ENCODE peak calls at places on chromosome X, in seven cellular contexts. V, W, Y, C, Q, J and X are unnamed samples.

GRCh38 chrX:123818243-123818642 is 41.6 kb upstream of the XIAP start:
- DNase-seq in V (peak; percentile 48), W (no peak), Y (peak; percentile 88), C (no peak), Q (no peak), J (no peak), X (no peak)

GRCh38 chrX:11242704-11243103 is 50.5 kb upstream of the AMELX start:
- DNase-seq in V (no peak), W (no peak), Y (no peak), C (no peak), Q (no peak), J (no peak), X (no peak)

GRCh38 chrX:17860811-17861495 is at the start of gene RAI2:
- DNase-seq in V (no peak), W (no peak), Y (no peak), C (peak; percentile 50), Q (no peak), J (peak; percentile 40), X (no peak)

GRCh38 chrX:39905475-39905889 is 192.3 kb downstream of the BCOR start:
- DNase-seq in V (peak; percentile 11), W (no peak), Y (no peak), C (peak; percentile 37), Q (no peak), J (no peak), X (no peak)

GRCh38 chrX:150854856-150855255 is 43.6 kb downstream of the CD99L2 start:
- DNase-seq in V (no peak), W (peak; percentile 14), Y (no peak), C (no peak), Q (no peak), J (no peak), X (no peak)

GRCh38 chrX:103918584-103919335 is 43.7 kb upstream of the TMSB15B start:
- DNase-seq in V (peak; percentile 51), W (peak; percentile 75), Y (peak; percentile 42), C (peak; percentile 13), Q (no peak), J (peak; percentile 64), X (peak; percentile 18)

GRCh38 chrX:141468940-141469339 is 115.6 kb downstream of the SPANXA1 start:
- DNase-seq in V (peak; percentile 81), W (no peak), Y (peak; percentile 53), C (no peak), Q (no peak), J (no peak), X (peak; percentile 3)

GRCh38 chrX:110417128-110417527 is 58.5 kb downstream of the RTL9 start:
- DNase-seq in V (no peak), W (no peak), Y (no peak), C (no peak), Q (no peak), J (no peak), X (no peak)

GRCh38 chrX:40278340-40279090 is 180.8 kb upstream of the BCOR start:
- DNase-seq in V (peak; percentile 33), W (no peak), Y (no peak), C (no peak), Q (no peak), J (no peak), X (peak; percentile 10)

GRCh38 chrX:129781134-129782014 is 1.6 kb downstream of the SASH3 start:
- DNase-seq in V (no peak), W (peak; percentile 92), Y (no peak), C (no peak), Q (peak; percentile 25), J (peak; percentile 34), X (no peak)

GRCh38 chrX:21741869-21742701 is 15.8 kb downstream of the SMPX start:
- DNase-seq in V (no peak), W (no peak), Y (peak; percentile 11), C (no peak), Q (no peak), J (no peak), X (peak; percentile 94)

GRCh38 chrX:118756111-118756510 is 28.7 kb downstream of the IL13RA1 start:
- DNase-seq in V (peak; percentile 45), W (no peak), Y (peak; percentile 19), C (no peak), Q (no peak), J (no peak), X (no peak)

GRCh38 chrX:64427787-64428186 is 32.5 kb upstream of the MTMR8 start:
- DNase-seq in V (no peak), W (peak; percentile 4), Y (no peak), C (no peak), Q (no peak), J (no peak), X (no peak)

GRCh38 chrX:70525733-70526132 is 81.1 kb downstream of the DLG3 start:
- DNase-seq in V (no peak), W (no peak), Y (no peak), C (peak; percentile 92), Q (no peak), J (no peak), X (no peak)

GRCh38 chrX:80229626-80230025 is 190.6 kb upstream of the TENT5D start:
- DNase-seq in V (no peak), W (no peak), Y (no peak), C (no peak), Q (no peak), J (no peak), X (no peak)

GRCh38 chrX:103170216-103170615 is 44.7 kb upstream of the BEX4 start:
- DNase-seq in V (peak; percentile 4), W (no peak), Y (peak; percentile 31), C (no peak), Q (no peak), J (no peak), X (no peak)

GRCh38 chrX:50877310-50877709 is 33.2 kb upstream of the BMP15 start:
- DNase-seq in V (peak; percentile 20), W (no peak), Y (peak; percentile 42), C (no peak), Q (no peak), J (no peak), X (no peak)

GRCh38 chrX:140766024-140766611 is 56.6 kb downstream of the LINC00632 start:
- DNase-seq in V (peak; percentile 84), W (peak; percentile 40), Y (peak; percentile 80), C (peak; percentile 12), Q (no peak), J (peak; percentile 33), X (no peak)

GRCh38 chrX:10169180-10169579 is 12.4 kb downstream of the CLCN4 start:
- DNase-seq in V (no peak), W (no peak), Y (no peak), C (no peak), Q (no peak), J (no peak), X (no peak)

GRCh38 chrX:116490091-116490490 is 27.3 kb upstream of the CT83 start:
- DNase-seq in V (peak; percentile 1), W (peak; percentile 0), Y (peak; percentile 8), C (no peak), Q (no peak), J (no peak), X (no peak)

GRCh38 chrX:151517421-151517820 is 46.1 kb upstream of the PASD1 start:
- DNase-seq in V (no peak), W (no peak), Y (no peak), C (no peak), Q (no peak), J (no peak), X (no peak)

GRCh38 chrX:68898661-68899060 is 69.8 kb downstream of the EFNB1 start:
- DNase-seq in V (no peak), W (no peak), Y (no peak), C (no peak), Q (no peak), J (no peak), X (no peak)

GRCh38 chrX:40402771-40403533 is 177.8 kb upstream of the ATP6AP2 start:
- DNase-seq in V (peak; percentile 62), W (no peak), Y (peak; percentile 59), C (peak; percentile 5), Q (no peak), J (peak; percentile 34), X (no peak)

GRCh38 chrX:104324871-104325585 is 70.3 kb upstream of the ESX1 start:
- DNase-seq in V (no peak), W (no peak), Y (peak; percentile 61), C (no peak), Q (no peak), J (no peak), X (no peak)

GRCh38 chrX:151821226-151821625 is 86.7 kb downstream of the CNGA2 start:
- DNase-seq in V (no peak), W (no peak), Y (no peak), C (no peak), Q (no peak), J (no peak), X (no peak)

GRCh38 chrX:40172169-40172979 is 74.6 kb upstream of the BCOR start:
- DNase-seq in V (peak; percentile 57), W (peak; percentile 56), Y (peak; percentile 51), C (peak; percentile 57), Q (no peak), J (peak; percentile 79), X (no peak)

DNA sequence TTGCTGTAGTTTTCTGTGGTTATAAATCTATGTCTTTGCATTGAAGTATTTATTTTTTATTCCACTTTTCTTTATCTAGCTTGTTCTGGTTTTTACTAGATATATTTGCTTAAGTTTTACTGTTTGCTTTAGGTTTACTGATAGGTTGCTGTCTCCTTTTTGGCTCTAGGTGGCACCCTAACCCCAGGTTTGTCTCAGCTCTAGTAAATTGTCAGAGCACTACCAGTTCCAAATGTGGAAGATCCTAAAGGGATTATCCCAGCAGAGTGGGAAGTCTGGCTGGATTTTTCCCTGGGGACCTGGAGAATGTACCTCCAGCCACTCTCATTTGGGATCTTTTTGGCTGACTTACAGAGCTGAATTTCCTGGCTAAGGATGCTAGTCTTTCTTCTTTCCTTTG is 106.1 kb downstream of the PBDC1 start:
- DNase-seq in V (peak; percentile 71), W (peak; percentile 37), Y (peak; percentile 57), C (peak; percentile 18), Q (no peak), J (peak; percentile 24), X (peak; percentile 6)
- TF ChIP-seq CTCF in V (peak; percentile 74), W (peak; percentile 77), Y (peak; percentile 63), C (peak; percentile 57), Q (peak; percentile 60), J (peak; percentile 48), X (peak; percentile 63)

GRCh38 chrX:82756272-82756671 is 751.8 kb upstream of the POU3F4 start:
- DNase-seq in V (no peak), W (no peak), Y (no peak), C (no peak), Q (no peak), J (no peak), X (no peak)

DNA sequence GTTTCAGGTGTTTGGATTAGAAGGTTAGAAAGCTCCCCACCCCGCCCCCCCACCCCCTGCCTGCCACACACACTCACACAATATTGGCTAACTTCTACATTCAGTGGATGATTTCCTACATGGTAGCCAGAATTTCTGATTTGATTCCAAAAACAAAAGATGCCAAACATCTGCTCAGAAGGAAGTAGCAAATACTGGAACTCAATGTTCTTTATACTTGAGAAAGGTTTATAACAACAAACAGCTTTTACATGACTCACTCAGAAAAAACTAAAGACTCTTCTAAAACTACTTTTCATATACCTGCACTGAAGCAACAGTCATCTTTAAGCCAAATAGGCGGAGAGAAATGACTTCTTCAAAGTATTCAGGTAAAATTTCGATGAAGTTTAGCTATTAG is 750.5 kb upstream of the POU3F4 start:
- DNase-seq in V (no peak), W (no peak), Y (peak; percentile 55), C (no peak), Q (no peak), J (no peak), X (no peak)
- H3K4me3 ChIP-seq in V (no peak overlapping the region), W (no peak overlapping the region), Y (no peak overlapping the region), C (no peak overlapping the region), Q (no peak overlapping the region), J (no peak overlapping the region), X (no peak overlapping the region)

GRCh38 chrX:144219035-144219434 is 335.2 kb downstream of the UBE2NL start:
- DNase-seq in V (no peak), W (peak; percentile 4), Y (no peak), C (no peak), Q (no peak), J (no peak), X (no peak)
- TF ChIP-seq CTCF in V (no peak), W (peak; percentile 21), Y (no peak), C (no peak), Q (no peak), J (no peak), X (no peak)

GRCh38 chrX:54534271-54534670 is 4.3 kb downstream of the GNL3L start:
- DNase-seq in V (no peak), W (no peak), Y (no peak), C (no peak), Q (no peak), J (no peak), X (no peak)
- H3K4me3 ChIP-seq in V (no peak overlapping the region), W (no peak overlapping the region), Y (no peak overlapping the region), C (no peak overlapping the region), Q (no peak overlapping the region), J (no peak overlapping the region), X (no peak overlapping the region)